ENCODE peak calls at places on chromosomes 13 and 19, in four cellular contexts. One of them, this sample, is unnamed.
A peak's percentile ranks its signal among the peaks of the same experiment; 100 is the strongest.

GRCh38 chr19:11685676-11686650 is 52.8 kb downstream of the ZNF823 start:
- DNase-seq in GM23248: no peak
- DNase-seq in fibroblast of lung: no peak
- DNase-seq in keratinocyte: no peak
- DNase-seq in this sample: peak; percentile 39

GRCh38 chr13:29754486-29754806 is 96.0 kb downstream of the UBL3 start:
- DNase-seq in fibroblast of lung: peak; percentile 73
- DNase-seq in GM23248: peak; percentile 56
- DNase-seq in keratinocyte: no peak
- DNase-seq in this sample: peak; percentile 48

GRCh38 chr19:33133438-33134031 is 1.6 kb downstream of the WDR88 start:
- DNase-seq in GM23248: no peak
- DNase-seq in keratinocyte: no peak
- DNase-seq in fibroblast of lung: no peak
- DNase-seq in this sample: no peak

GRCh38 chr13:108342369-108343289 is 73.1 kb downstream of the TNFSF13B start:
- DNase-seq in keratinocyte: no peak
- DNase-seq in GM23248: peak; percentile 55
- DNase-seq in fibroblast of lung: peak; percentile 38
- DNase-seq in this sample: no peak

GRCh38 chr19:6822311-6822670 is 49.8 kb downstream of the VAV1 start:
- DNase-seq in GM23248: no peak
- DNase-seq in fibroblast of lung: no peak
- DNase-seq in keratinocyte: no peak
- DNase-seq in this sample: no peak

GRCh38 chr13:45178349-45179142 is 22.3 kb downstream of the KCTD4 start:
- DNase-seq in GM23248: peak; percentile 63
- DNase-seq in keratinocyte: no peak
- DNase-seq in fibroblast of lung: peak; percentile 95
- DNase-seq in this sample: no peak

GRCh38 chr19:40313229-40313983 is 28.3 kb upstream of the AKT2 start:
- DNase-seq in fibroblast of lung: no peak
- DNase-seq in GM23248: no peak
- DNase-seq in keratinocyte: no peak
- DNase-seq in this sample: no peak

GRCh38 chr13:19864018-19864338 is 529 bp upstream of the ZMYM5 start:
- DNase-seq in fibroblast of lung: peak; percentile 83
- DNase-seq in GM23248: peak; percentile 78
- DNase-seq in keratinocyte: no peak
- DNase-seq in this sample: peak; percentile 61

GRCh38 chr19:2736550-2737190 is 3.1 kb downstream of the SLC39A3 start:
- DNase-seq in keratinocyte: no peak
- DNase-seq in GM23248: no peak
- DNase-seq in fibroblast of lung: no peak
- DNase-seq in this sample: no peak

GRCh38 chr13:27631156-27631555 is 9.5 kb downstream of the POLR1D start:
- DNase-seq in fibroblast of lung: no peak
- DNase-seq in keratinocyte: no peak
- DNase-seq in GM23248: no peak
- DNase-seq in this sample: no peak

GRCh38 chr13:44052843-44053607 is 173.3 kb downstream of the LACC1 start:
- DNase-seq in GM23248: peak; percentile 10
- DNase-seq in keratinocyte: no peak
- DNase-seq in fibroblast of lung: peak; percentile 70
- DNase-seq in this sample: no peak

GRCh38 chr13:87675851-87676250 is 4.7 kb downstream of the SLITRK5 start:
- DNase-seq in GM23248: no peak
- DNase-seq in fibroblast of lung: no peak
- DNase-seq in keratinocyte: no peak
- DNase-seq in this sample: no peak

GRCh38 chr19:35037716-35038622 is 3.6 kb upstream of the HPN start:
- DNase-seq in GM23248: no peak
- DNase-seq in fibroblast of lung: no peak
- DNase-seq in keratinocyte: no peak
- DNase-seq in this sample: no peak

GRCh38 chr19:39157275-39157996 is 31.9 kb downstream of the PAK4 start:
- DNase-seq in keratinocyte: no peak
- DNase-seq in GM23248: no peak
- DNase-seq in fibroblast of lung: peak; percentile 29
- DNase-seq in this sample: no peak

GRCh38 chr13:35857769-35858168 is 273.4 kb downstream of the DCLK1 start:
- DNase-seq in GM23248: no peak
- DNase-seq in keratinocyte: no peak
- DNase-seq in fibroblast of lung: peak; percentile 84
- DNase-seq in this sample: no peak

GRCh38 chr13:26442541-26442940 is 114.9 kb upstream of the WASF3 start:
- DNase-seq in GM23248: peak; percentile 90
- DNase-seq in keratinocyte: no peak
- DNase-seq in fibroblast of lung: peak; percentile 87
- DNase-seq in this sample: no peak

GRCh38 chr19:47723573-47723923 is 10.3 kb downstream of the EHD2 start:
- DNase-seq in fibroblast of lung: peak; percentile 93
- DNase-seq in keratinocyte: no peak
- DNase-seq in GM23248: peak; percentile 88
- DNase-seq in this sample: peak; percentile 58

GRCh38 chr19:43784981-43785808 is 4.4 kb upstream of the KCNN4 start:
- DNase-seq in GM23248: peak; percentile 86
- DNase-seq in keratinocyte: no peak
- DNase-seq in fibroblast of lung: peak; percentile 60
- DNase-seq in this sample: peak; percentile 91

GRCh38 chr19:46674416-46675178 is 13.6 kb upstream of the DACT3 start:
- DNase-seq in fibroblast of lung: peak; percentile 25
- DNase-seq in keratinocyte: no peak
- DNase-seq in GM23248: no peak
- DNase-seq in this sample: no peak

GRCh38 chr19:58562126-58563033 is 4.0 kb upstream of the UBE2M start:
- DNase-seq in GM23248: peak; percentile 74
- DNase-seq in fibroblast of lung: peak; percentile 58
- DNase-seq in keratinocyte: no peak
- DNase-seq in this sample: no peak

GRCh38 chr19:8363803-8364771 is at the start of gene ANGPTL4:
- DNase-seq in keratinocyte: no peak
- DNase-seq in GM23248: peak; percentile 81
- DNase-seq in fibroblast of lung: peak; percentile 50
- DNase-seq in this sample: no peak

GRCh38 chr13:98988277-98988676 is 10.4 kb upstream of the DOCK9 start:
- DNase-seq in GM23248: no peak
- DNase-seq in keratinocyte: no peak
- DNase-seq in fibroblast of lung: no peak
- DNase-seq in this sample: no peak

GRCh38 chr13:66341038-66341437 is 889.1 kb downstream of the PCDH9 start:
- DNase-seq in keratinocyte: no peak
- DNase-seq in fibroblast of lung: no peak
- DNase-seq in GM23248: no peak
- DNase-seq in this sample: no peak

GRCh38 chr13:95643814-95644598 is 500 bp downstream of the DZIP1 start:
- DNase-seq in fibroblast of lung: peak; percentile 57
- DNase-seq in keratinocyte: no peak
- DNase-seq in GM23248: peak; percentile 74
- DNase-seq in this sample: no peak

GRCh38 chr19:41298327-41298964 is 11.5 kb upstream of the CCDC97 start:
- DNase-seq in keratinocyte: no peak
- DNase-seq in fibroblast of lung: peak; percentile 77
- DNase-seq in GM23248: peak; percentile 94
- DNase-seq in this sample: no peak

GRCh38 chr13:74335370-74335769 is 201.2 kb upstream of the KLF12 start:
- DNase-seq in GM23248: no peak
- DNase-seq in keratinocyte: no peak
- DNase-seq in fibroblast of lung: no peak
- DNase-seq in this sample: no peak
- H2AFZ ChIP-seq in GM23248: no peak overlapping the region
- H2AFZ ChIP-seq in keratinocyte: no peak overlapping the region
- H2AFZ ChIP-seq in fibroblast of lung: no peak overlapping the region
- H2AFZ ChIP-seq in this sample: no peak overlapping the region

GRCh38 chr13:101452519-101453485 is at the start of gene ITGBL1:
- DNase-seq in GM23248: peak; percentile 76
- DNase-seq in keratinocyte: no peak
- DNase-seq in fibroblast of lung: no peak
- DNase-seq in this sample: peak; percentile 23
- H3K79me2 ChIP-seq in GM23248: peaks cover 45% of the 10 kb centered on the region
- H3K79me2 ChIP-seq in keratinocyte: no peaks in the 10 kb centered on the region
- H3K79me2 ChIP-seq in fibroblast of lung: peaks cover 16% of the 10 kb centered on the region
- H3K79me2 ChIP-seq in this sample: peaks cover 42% of the 10 kb centered on the region

GRCh38 chr19:18612772-18613588 is at the start of gene TMEM59L:
- DNase-seq in keratinocyte: no peak
- DNase-seq in fibroblast of lung: no peak
- DNase-seq in GM23248: peak; percentile 40
- DNase-seq in this sample: no peak
- TF ChIP-seq EZH2 in keratinocyte: peak; percentile 43
- TF ChIP-seq EZH2 in fibroblast of lung: peak; percentile 32
- TF ChIP-seq EZH2 in GM23248: no peak
- TF ChIP-seq EZH2 in this sample: no peak

DNA sequence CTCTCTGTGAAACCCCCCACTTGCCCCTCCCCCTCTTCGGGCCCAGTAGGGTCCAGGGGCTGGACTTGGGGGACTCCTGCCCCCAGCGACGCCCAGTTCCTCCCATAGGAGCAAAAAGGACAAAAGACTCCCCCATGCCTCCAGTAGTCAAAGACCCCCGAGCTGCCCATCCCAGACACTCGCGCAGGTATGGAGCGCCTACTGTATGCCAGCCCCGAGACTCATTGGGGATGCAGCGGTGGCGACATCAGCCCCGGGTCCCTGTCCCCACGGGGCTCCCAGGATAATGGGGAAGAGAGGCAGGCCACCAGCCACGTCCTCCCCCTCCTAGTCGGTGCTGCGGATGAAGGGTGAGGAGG is 18.3 kb upstream of the ZNRF4 start:
- DNase-seq in GM23248: no peak
- DNase-seq in keratinocyte: no peak
- DNase-seq in fibroblast of lung: no peak
- DNase-seq in this sample: no peak
- H2AFZ ChIP-seq in GM23248: peak overlapping the region; percentile 63
- H2AFZ ChIP-seq in keratinocyte: no peak overlapping the region
- H2AFZ ChIP-seq in fibroblast of lung: no peak overlapping the region
- H2AFZ ChIP-seq in this sample: no peak overlapping the region

This sample was measured in PC-9.